ENCODE peak calls at places on chromosomes 13 and 19, in eight cellular contexts. X, E, A, J, Q, L, B and F are unnamed samples.

GRCh38 chr19:8302734-8303133 is 5.4 kb downstream of the CD320 start:
- DNase-seq in X (no peak), E (no peak), A (peak), J (no peak), Q (no peak), L (no peak), B (no peak), F (no peak)

GRCh38 chr19:44723952-44724319 is 24.6 kb upstream of the BCL3 start:
- DNase-seq in X (peak), E (peak), A (peak), J (peak), Q (peak), L (peak), B (peak), F (no peak)

GRCh38 chr19:54100560-54100959 is at the start of gene OSCAR:
- DNase-seq in X (no peak), E (no peak), A (no peak), J (no peak), Q (peak), L (peak), B (no peak), F (no peak)

GRCh38 chr19:50510700-50511068 is 307 bp downstream of the JOSD2 start:
- DNase-seq in X (no peak), E (no peak), A (no peak), J (no peak), Q (peak), L (no peak), B (no peak), F (no peak)

GRCh38 chr13:95269756-95270155 is 31.5 kb downstream of the ABCC4 start:
- DNase-seq in X (no peak), E (no peak), A (no peak), J (no peak), Q (no peak), L (no peak), B (no peak), F (no peak)

GRCh38 chr19:10516064-10516385 is 1.2 kb downstream of the S1PR5 start:
- DNase-seq in X (no peak), E (no peak), A (no peak), J (no peak), Q (no peak), L (no peak), B (no peak), F (no peak)

GRCh38 chr13:106762711-106763110 is 194.8 kb upstream of the ARGLU1 start:
- DNase-seq in X (no peak), E (no peak), A (no peak), J (no peak), Q (no peak), L (no peak), B (no peak), F (no peak)

GRCh38 chr19:41707502-41707812 is 969 bp upstream of the CEACAM5 start:
- DNase-seq in X (peak), E (no peak), A (no peak), J (no peak), Q (no peak), L (no peak), B (no peak), F (no peak)

GRCh38 chr13:65460136-65460535 is 1770.0 kb downstream of the PCDH9 start:
- DNase-seq in X (no peak), E (no peak), A (no peak), J (no peak), Q (peak), L (peak), B (no peak), F (no peak)

GRCh38 chr13:53045110-53045509 is 16.5 kb downstream of the OLFM4 start:
- DNase-seq in X (peak), E (no peak), A (no peak), J (peak), Q (peak), L (no peak), B (no peak), F (no peak)

GRCh38 chr19:44792286-44792685 is 14.6 kb downstream of the CBLC start:
- DNase-seq in X (no peak), E (no peak), A (no peak), J (no peak), Q (no peak), L (no peak), B (no peak), F (no peak)

GRCh38 chr13:72952529-72953141 is 106.2 kb upstream of the KLF5 start:
- DNase-seq in X (no peak), E (no peak), A (no peak), J (no peak), Q (no peak), L (no peak), B (no peak), F (no peak)

GRCh38 chr13:73777134-73777533 is 357.1 kb downstream of the KLF12 start:
- DNase-seq in X (no peak), E (no peak), A (no peak), J (no peak), Q (no peak), L (no peak), B (no peak), F (no peak)

GRCh38 chr13:106649495-106649894 is 81.6 kb upstream of the ARGLU1 start:
- DNase-seq in X (peak), E (no peak), A (no peak), J (peak), Q (peak), L (peak), B (no peak), F (peak)

GRCh38 chr19:50858896-50859295 is 4.2 kb downstream of the KLK3 start:
- DNase-seq in X (peak), E (no peak), A (no peak), J (no peak), Q (no peak), L (no peak), B (no peak), F (no peak)

GRCh38 chr13:30739646-30740642 is 4.6 kb downstream of the ALOX5AP start:
- DNase-seq in X (no peak), E (no peak), A (peak), J (peak), Q (peak), L (peak), B (no peak), F (peak)

GRCh38 chr19:32022044-32022945 is 323.1 kb upstream of the ZNF507 start:
- DNase-seq in X (no peak), E (no peak), A (no peak), J (no peak), Q (peak), L (no peak), B (no peak), F (no peak)

GRCh38 chr13:67224148-67224846 is 5.8 kb downstream of the PCDH9 start:
- DNase-seq in X (peak), E (no peak), A (peak), J (peak), Q (peak), L (peak), B (peak), F (no peak)

GRCh38 chr19:2544576-2545415 is 68.9 kb downstream of the GADD45B start:
- DNase-seq in X (no peak), E (no peak), A (no peak), J (no peak), Q (no peak), L (no peak), B (no peak), F (no peak)

GRCh38 chr19:55567708-55568328 is 12.8 kb downstream of the ZNF579 start:
- DNase-seq in X (no peak), E (no peak), A (no peak), J (no peak), Q (no peak), L (no peak), B (no peak), F (no peak)

GRCh38 chr19:34365463-34366401 is 736 bp downstream of the GPI start:
- DNase-seq in X (peak), E (no peak), A (no peak), J (no peak), Q (peak), L (peak), B (peak), F (no peak)

GRCh38 chr13:26051231-26052135 is at the start of gene SHISA2:
- DNase-seq in X (peak), E (no peak), A (peak), J (no peak), Q (peak), L (peak), B (peak), F (no peak)

GRCh38 chr19:46579286-46579944 is 21.7 kb upstream of the CALM3 start:
- DNase-seq in X (no peak), E (no peak), A (peak), J (no peak), Q (no peak), L (no peak), B (no peak), F (no peak)

GRCh38 chr19:34426096-34426661 is 2.0 kb upstream of the UBA2 start:
- DNase-seq in X (no peak), E (no peak), A (no peak), J (no peak), Q (no peak), L (no peak), B (no peak), F (no peak)

GRCh38 chr13:46472384-46472783 is 80.6 kb upstream of the LRCH1 start:
- DNase-seq in X (no peak), E (no peak), A (no peak), J (no peak), Q (no peak), L (no peak), B (no peak), F (no peak)

GRCh38 chr19:29687897-29688728 is 22.9 kb downstream of the PLEKHF1 start:
- DNase-seq in X (no peak), E (no peak), A (no peak), J (peak), Q (peak), L (peak), B (no peak), F (peak)

GRCh38 chr19:21109116-21109515 is 27.1 kb downstream of the ZNF714 start:
- DNase-seq in X (no peak), E (no peak), A (no peak), J (no peak), Q (peak), L (no peak), B (no peak), F (no peak)

GRCh38 chr13:41648314-41648935 is 191.1 kb downstream of the RGCC start:
- DNase-seq in X (no peak), E (no peak), A (no peak), J (no peak), Q (no peak), L (peak), B (no peak), F (no peak)

GRCh38 chr13:42063105-42063504 is 14.7 kb downstream of the DGKH start:
- DNase-seq in X (no peak), E (no peak), A (no peak), J (no peak), Q (no peak), L (no peak), B (no peak), F (no peak)

GRCh38 chr19:43789029-43789428 is 8.3 kb upstream of the KCNN4 start:
- DNase-seq in X (no peak), E (no peak), A (no peak), J (no peak), Q (peak), L (peak), B (no peak), F (no peak)

GRCh38 chr13:99386911-99387788 is 80.0 kb upstream of the GPR183 start:
- DNase-seq in X (peak), E (peak), A (peak), J (no peak), Q (no peak), L (no peak), B (peak), F (no peak)

GRCh38 chr13:106603568-106603967 is 35.6 kb upstream of the ARGLU1 start:
- DNase-seq in X (no peak), E (no peak), A (no peak), J (no peak), Q (no peak), L (no peak), B (no peak), F (no peak)

GRCh38 chr13:50636007-50636704 is 207.3 kb downstream of the DLEU7 start:
- DNase-seq in X (no peak), E (no peak), A (no peak), J (no peak), Q (no peak), L (no peak), B (no peak), F (no peak)

GRCh38 chr13:37023871-37024270 is 23.3 kb downstream of the EXOSC8 start:
- DNase-seq in X (no peak), E (no peak), A (no peak), J (no peak), Q (peak), L (peak), B (no peak), F (no peak)

GRCh38 chr13:28636677-28637317 is 22.1 kb upstream of the POMP start:
- DNase-seq in X (peak), E (no peak), A (peak), J (no peak), Q (peak), L (peak), B (peak), F (no peak)

GRCh38 chr19:27929399-27929798 is 1283.6 kb downstream of the UQCRFS1 start:
- DNase-seq in X (no peak), E (no peak), A (no peak), J (no peak), Q (no peak), L (no peak), B (no peak), F (no peak)

GRCh38 chr13:45682494-45683008 is 19.6 kb upstream of the CBY2 start:
- DNase-seq in X (no peak), E (no peak), A (no peak), J (no peak), Q (no peak), L (no peak), B (no peak), F (no peak)

GRCh38 chr13:28031220-28031903 is 42.9 kb upstream of the URAD start:
- DNase-seq in X (no peak), E (no peak), A (no peak), J (no peak), Q (no peak), L (no peak), B (peak), F (no peak)

GRCh38 chr19:16613841-16614240 is 14.2 kb downstream of the MED26 start:
- DNase-seq in X (no peak), E (no peak), A (no peak), J (no peak), Q (no peak), L (no peak), B (no peak), F (no peak)